ENCODE peak calls at places on chromosomes 3 and 15, in eight cellular contexts. S is IMR-90, D is AG04450, K is uterus, U is hepatocyte, R is cardiac muscle cell, V is A549, C is fibroblast of lung. Z is an unnamed sample. For H3K9me3, the result is how much of the 10 kb centered on the place peaks cover.

GRCh38 chr3:192851821-192852352 is 65.8 kb downstream of the MB21D2 start:
- DNase-seq in S (peak), K (no peak), R (peak), V (peak), D (no peak), U (peak), C (peak), Z (no peak)

GRCh38 chr3:151501171-151501790 is 40.4 kb upstream of the IGSF10 start:
- DNase-seq in S (peak), V (no peak), D (no peak), R (peak), K (no peak), U (no peak), C (no peak), Z (no peak)

GRCh38 chr15:77032647-77033416 is 37.9 kb downstream of the PSTPIP1 start:
- DNase-seq in C (no peak), K (peak), U (no peak), D (no peak), S (no peak), R (no peak), V (no peak), Z (no peak)

GRCh38 chr3:123286308-123287023 is 84.7 kb downstream of the SEC22A start:
- DNase-seq in D (peak), R (peak), S (peak), U (peak), V (peak), K (no peak), C (peak), Z (no peak)

GRCh38 chr3:37941608-37942540 is 48.7 kb upstream of the VILL start:
- DNase-seq in V (no peak), S (no peak), R (no peak), C (no peak), D (no peak), K (no peak), U (no peak), Z (no peak)

GRCh38 chr3:138688871-138689299 is 80.3 kb downstream of the FAIM start:
- DNase-seq in K (no peak), V (no peak), R (no peak), U (no peak), C (no peak), S (no peak), D (no peak), Z (no peak)

GRCh38 chr3:165170236-165170635 is 25.9 kb downstream of the SLITRK3 start:
- DNase-seq in K (no peak), R (no peak), S (no peak), D (no peak), C (no peak), V (no peak), U (no peak), Z (no peak)

GRCh38 chr15:63083046-63083445 is 38.6 kb upstream of the LACTB start:
- DNase-seq in C (no peak), D (no peak), S (no peak), R (no peak), K (peak), U (peak), V (no peak), Z (no peak)

GRCh38 chr3:142723968-142724681 is at the start of gene TRPC1:
- DNase-seq in U (peak), K (peak), D (peak), R (peak), S (peak), V (peak), C (peak), Z (peak)

GRCh38 chr15:55457401-55458022 is 49.2 kb downstream of the PIERCE2 start:
- DNase-seq in S (no peak), C (no peak), V (no peak), K (no peak), D (no peak), U (no peak), R (no peak), Z (no peak)

GRCh38 chr3:169104541-169104940 is 559.0 kb downstream of the MECOM start:
- DNase-seq in D (no peak), S (peak), V (no peak), R (peak), U (no peak), C (peak), K (no peak), Z (no peak)

GRCh38 chr3:81289676-81290075 is 471.8 kb downstream of the GBE1 start:
- DNase-seq in R (peak), D (no peak), V (no peak), S (peak), K (no peak), C (peak), U (no peak), Z (no peak)

GRCh38 chr15:27473846-27474245 is 502.9 kb downstream of the GABRG3 start:
- DNase-seq in C (no peak), S (no peak), R (no peak), U (no peak), V (no peak), K (no peak), D (no peak), Z (no peak)
- H3K9me3 ChIP-seq in C (under half), S (under half), R (under half), U (under half), V (under half), K (under half), D (under half), Z (under half)

DNA sequence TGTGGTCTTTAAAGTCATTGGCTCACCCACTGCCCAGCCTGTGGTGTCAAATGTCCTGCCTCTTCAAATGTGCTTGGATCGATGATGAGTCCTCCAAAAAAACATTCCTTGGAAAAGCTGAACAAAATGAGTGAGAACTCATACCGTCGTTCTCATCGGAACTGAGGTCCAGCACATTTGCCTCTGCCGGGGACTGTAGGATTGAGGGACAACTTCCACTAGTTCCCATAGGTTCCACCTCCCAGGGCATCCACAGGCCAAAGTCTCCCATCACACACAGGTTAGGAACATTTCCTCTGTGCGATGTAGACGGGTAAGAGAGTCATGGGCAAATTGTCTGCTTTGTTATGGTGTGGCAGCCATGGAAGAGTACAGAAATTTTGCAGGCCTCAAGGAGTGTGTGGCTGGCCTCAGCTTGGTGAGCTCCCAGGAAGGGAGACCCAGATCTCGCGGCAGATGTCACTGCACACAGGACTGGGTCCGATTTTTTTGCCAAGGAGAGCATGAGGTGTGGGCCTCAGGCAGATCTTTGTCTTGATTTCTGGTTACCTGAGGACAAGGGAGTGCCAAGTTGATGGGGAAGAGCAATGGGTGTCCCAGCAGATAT is 115.7 kb downstream of the SNRPN start:
- DNase-seq in V (no peak), C (no peak), D (no peak), S (no peak), U (no peak), R (no peak), K (no peak), Z (no peak)
- H3K9me3 ChIP-seq in V (half or more), C (half or more), D (half or more), S (half or more), U (half or more), R (under half), K (half or more), Z (half or more)

DNA sequence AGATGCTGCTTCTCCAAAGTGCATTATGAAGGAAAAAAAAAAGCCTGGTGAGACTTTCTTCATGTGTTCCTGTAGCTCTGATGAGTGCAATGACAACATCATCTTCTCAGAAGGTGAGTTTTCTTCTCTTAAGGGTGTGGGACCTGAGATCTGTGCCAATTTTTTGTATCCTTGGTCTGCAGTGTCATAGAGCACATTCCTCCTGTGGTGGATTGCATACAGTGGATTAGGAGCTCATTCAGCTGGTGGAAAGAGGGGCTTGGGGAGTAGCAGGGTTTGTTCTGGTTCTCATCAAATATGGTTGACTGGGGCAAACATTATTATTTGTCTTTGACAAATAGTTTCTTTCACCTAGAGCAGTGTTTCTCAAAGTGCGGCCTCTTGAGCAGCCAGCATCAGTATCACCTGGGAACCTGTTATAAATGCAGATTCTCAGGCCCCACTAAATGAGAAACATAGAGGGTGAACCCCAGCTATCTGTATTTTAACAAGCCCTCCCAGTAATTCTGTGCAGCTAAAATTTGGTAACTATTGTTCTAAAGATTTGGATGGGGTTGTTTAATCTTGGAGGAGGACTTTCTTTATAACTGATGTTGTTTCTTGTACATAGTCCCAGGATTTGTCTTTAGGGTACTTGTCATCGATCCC is 44.1 kb downstream of the TGFBR2 start:
- DNase-seq in D (no peak), R (no peak), K (no peak), U (no peak), C (no peak), V (no peak), S (no peak), Z (no peak)
- H3K9me3 ChIP-seq in D (under half), R (under half), K (under half), U (under half), C (under half), V (under half), S (under half), Z (under half)

GRCh38 chr15:25057574-25057973 is 102.8 kb downstream of the SNRPN start:
- DNase-seq in U (no peak), S (no peak), R (no peak), V (no peak), K (peak), D (no peak), C (no peak), Z (no peak)
- H3K9me3 ChIP-seq in U (half or more), S (half or more), R (under half), V (half or more), K (half or more), D (half or more), C (under half), Z (half or more)

Z was measured in T-helper 17 cell.